ENCODE peak calls at places on chromosomes 4 and X, in seven cellular contexts. G is esophagus squamous epithelium, U is uterus, K is NB4, S is stomach, N is GM12878, X is adrenal gland. W is an unnamed sample.

GRCh38 chr4:173270312-173271027 is 63.7 kb downstream of the HMGB2 start:
- DNase-seq in X (no peak), K (no peak), G (no peak), N (no peak), U (no peak), S (no peak), W (no peak)

GRCh38 chr4:70855464-70855863 is 15.8 kb upstream of the GRSF1 start:
- DNase-seq in K (no peak), G (no peak), N (no peak), S (no peak), U (no peak), X (no peak), W (no peak)

GRCh38 chr4:76767983-76768382 is 130.0 kb downstream of the SOWAHB start:
- DNase-seq in X (no peak), U (no peak), S (no peak), G (no peak), K (no peak), N (no peak), W (no peak)

GRCh38 chr4:10267066-10267465 is 150.5 kb upstream of the WDR1 start:
- DNase-seq in U (no peak), N (no peak), K (no peak), X (no peak), S (no peak), G (no peak), W (no peak)

GRCh38 chr4:40122941-40123340 is 66.3 kb downstream of the N4BP2 start:
- DNase-seq in K (no peak), G (no peak), X (no peak), S (no peak), N (no peak), U (no peak), W (no peak)

GRCh38 chr4:99652596-99653436 is 4.8 kb downstream of the C4orf54 start:
- DNase-seq in N (no peak), U (no peak), X (no peak), K (no peak), G (no peak), S (no peak), W (no peak)

GRCh38 chr4:138681000-138681604 is 334.5 kb upstream of the NOCT start:
- DNase-seq in S (peak; percentile 86), X (peak; percentile 82), K (peak; percentile 71), N (peak; percentile 11), U (peak; percentile 80), G (peak; percentile 11), W (peak; percentile 10)

GRCh38 chr4:15479089-15479912 is 9.6 kb downstream of the CC2D2A start:
- DNase-seq in X (peak; percentile 50), S (peak; percentile 31), G (no peak), U (peak; percentile 67), K (peak; percentile 69), N (no peak), W (peak; percentile 24)

GRCh38 chr4:6200011-6200921 is at the start of gene JAKMIP1:
- DNase-seq in S (peak; percentile 87), U (peak; percentile 42), G (no peak), N (no peak), X (peak; percentile 73), K (no peak), W (no peak)

GRCh38 chr4:120731561-120731960 is 191.0 kb downstream of the PRDM5 start:
- DNase-seq in G (no peak), N (no peak), U (no peak), X (no peak), S (no peak), K (no peak), W (no peak)

GRCh38 chr4:98283219-98284199 is 22.3 kb downstream of the RAP1GDS1 start:
- DNase-seq in G (no peak), X (no peak), S (no peak), N (no peak), U (no peak), K (no peak), W (no peak)

GRCh38 chrX:110168585-110168984 is 149.3 kb downstream of the AMMECR1 start:
- DNase-seq in N (no peak), U (no peak), S (no peak), K (no peak), G (no peak), X (no peak), W (no peak)

GRCh38 chrX:19688426-19688825 is 173.1 kb upstream of the MAP3K15 start:
- DNase-seq in U (no peak), G (no peak), K (no peak), N (no peak), S (no peak), X (no peak), W (no peak)

GRCh38 chr4:39699676-39700409 is 1.9 kb downstream of the UBE2K start:
- DNase-seq in N (no peak), X (no peak), S (no peak), U (no peak), K (peak; percentile 63), G (no peak), W (no peak)

GRCh38 chrX:84168574-84168973 is 19.4 kb downstream of the RPS6KA6 start:
- DNase-seq in N (no peak), U (no peak), X (no peak), S (no peak), G (no peak), K (no peak), W (no peak)

GRCh38 chr4:65383589-65384305 is 286.5 kb downstream of the EPHA5 start:
- DNase-seq in K (no peak), G (no peak), S (no peak), X (no peak), N (no peak), U (no peak), W (no peak)

GRCh38 chr4:1522606-1523005 is 116.4 kb upstream of the NKX1-1 start:
- DNase-seq in X (no peak), G (no peak), K (no peak), S (no peak), N (no peak), U (no peak), W (no peak)

GRCh38 chr4:1518997-1519700 is 112.9 kb upstream of the NKX1-1 start:
- DNase-seq in G (no peak), K (no peak), N (no peak), X (no peak), S (no peak), U (no peak), W (no peak)

GRCh38 chr4:1521821-1522361 is 115.6 kb upstream of the NKX1-1 start:
- DNase-seq in K (no peak), G (no peak), X (no peak), U (no peak), N (no peak), S (no peak), W (no peak)

GRCh38 chr4:1517592-1518411 is 111.6 kb upstream of the NKX1-1 start:
- DNase-seq in U (no peak), X (no peak), K (no peak), G (no peak), S (no peak), N (no peak), W (no peak)

DNA sequence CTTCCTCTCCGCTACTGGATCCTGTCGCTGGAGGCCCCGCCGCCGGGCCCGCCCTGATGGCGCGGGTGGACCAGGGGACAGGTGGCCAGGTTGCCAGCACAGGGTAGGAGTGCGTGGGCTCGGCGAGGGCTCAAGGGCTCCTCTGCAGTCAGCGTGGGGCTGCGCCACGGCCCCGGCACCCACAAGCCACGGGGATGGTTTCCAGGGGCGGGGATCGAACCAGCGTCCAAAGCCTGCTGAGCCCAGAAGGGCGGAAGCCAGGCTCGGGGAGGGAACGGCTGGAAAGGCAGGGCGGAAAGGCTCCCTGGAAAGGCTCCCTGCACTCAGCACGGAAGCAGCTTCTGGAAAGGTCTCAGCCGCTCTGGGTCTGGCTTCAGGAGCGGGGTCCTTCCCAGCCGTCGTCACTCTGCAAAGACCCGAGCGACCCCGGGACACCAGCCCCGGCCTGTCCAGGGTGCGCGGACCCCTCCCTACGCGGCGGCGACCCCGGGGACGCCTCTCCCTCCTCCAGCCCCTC is 114.0 kb upstream of the NKX1-1 start:
- DNase-seq in K (no peak), U (no peak), N (no peak), S (no peak), X (peak; percentile 45), G (no peak), W (no peak)
- TF ChIP-seq POLR2A in K (no peak), U (no peak), N (no peak), S (no peak), X (no peak), G (no peak), W (no peak)

GRCh38 chrX:73943900-73944581 is 359.9 kb upstream of the ZCCHC13 start:
- DNase-seq in S (peak; percentile 93), U (peak; percentile 87), X (peak; percentile 95), G (peak; percentile 66), N (peak; percentile 64), K (peak; percentile 94), W (peak; percentile 60)
- TF ChIP-seq POLR2A in S (no peak), U (peak; percentile 15), X (peak; percentile 77), G (no peak), N (peak; percentile 95), K (peak; percentile 80), W (peak; percentile 56)

DNA sequence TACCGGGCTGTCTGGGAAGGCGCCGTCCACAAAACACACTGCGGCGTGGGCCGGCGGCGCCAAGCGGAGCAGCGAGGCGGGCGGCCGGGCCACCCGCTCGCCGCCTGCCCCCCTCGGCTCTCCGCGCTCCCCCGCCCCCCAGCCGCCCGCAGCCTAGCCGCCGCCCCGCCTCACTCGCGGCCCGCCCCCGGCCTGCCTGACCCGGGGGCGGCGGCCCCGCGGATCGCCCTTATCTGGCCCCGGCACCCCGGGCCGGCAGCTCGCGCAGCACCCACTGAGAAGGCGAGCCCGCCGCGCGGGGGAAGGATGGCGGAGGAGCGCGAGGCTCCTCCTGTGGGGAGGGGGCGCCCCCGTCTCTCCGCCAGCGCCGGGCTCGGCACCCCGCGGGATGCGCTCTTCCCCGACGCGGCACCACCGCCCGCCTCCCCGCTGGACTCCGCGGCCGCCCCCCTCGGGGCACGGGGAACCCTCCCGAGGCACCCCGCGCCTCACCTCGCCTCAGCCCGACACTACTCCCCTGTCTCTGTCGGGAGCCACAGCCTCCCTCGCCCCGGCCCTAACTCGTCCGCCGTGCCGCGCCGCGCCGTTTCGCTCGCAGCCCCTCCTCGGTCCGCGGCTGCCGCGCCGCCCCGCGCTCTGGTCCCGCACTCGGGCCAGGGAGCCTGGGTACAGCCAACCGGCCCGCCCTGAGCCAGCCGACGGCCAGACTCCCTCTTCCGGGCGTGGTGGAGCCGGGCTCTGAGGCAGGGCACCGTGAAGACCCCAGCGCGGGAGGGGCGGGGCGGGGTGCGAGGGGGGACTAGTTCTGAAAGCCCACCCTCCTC is 564 bp downstream of the ATP11C start:
- DNase-seq in X (peak; percentile 40), G (no peak), K (peak; percentile 55), S (peak; percentile 43), N (no peak), U (peak; percentile 35), W (peak; percentile 22)
- TF ChIP-seq POLR2A in X (no peak), G (no peak), K (no peak), S (no peak), N (no peak), U (peak; percentile 11), W (peak; percentile 18)

DNA sequence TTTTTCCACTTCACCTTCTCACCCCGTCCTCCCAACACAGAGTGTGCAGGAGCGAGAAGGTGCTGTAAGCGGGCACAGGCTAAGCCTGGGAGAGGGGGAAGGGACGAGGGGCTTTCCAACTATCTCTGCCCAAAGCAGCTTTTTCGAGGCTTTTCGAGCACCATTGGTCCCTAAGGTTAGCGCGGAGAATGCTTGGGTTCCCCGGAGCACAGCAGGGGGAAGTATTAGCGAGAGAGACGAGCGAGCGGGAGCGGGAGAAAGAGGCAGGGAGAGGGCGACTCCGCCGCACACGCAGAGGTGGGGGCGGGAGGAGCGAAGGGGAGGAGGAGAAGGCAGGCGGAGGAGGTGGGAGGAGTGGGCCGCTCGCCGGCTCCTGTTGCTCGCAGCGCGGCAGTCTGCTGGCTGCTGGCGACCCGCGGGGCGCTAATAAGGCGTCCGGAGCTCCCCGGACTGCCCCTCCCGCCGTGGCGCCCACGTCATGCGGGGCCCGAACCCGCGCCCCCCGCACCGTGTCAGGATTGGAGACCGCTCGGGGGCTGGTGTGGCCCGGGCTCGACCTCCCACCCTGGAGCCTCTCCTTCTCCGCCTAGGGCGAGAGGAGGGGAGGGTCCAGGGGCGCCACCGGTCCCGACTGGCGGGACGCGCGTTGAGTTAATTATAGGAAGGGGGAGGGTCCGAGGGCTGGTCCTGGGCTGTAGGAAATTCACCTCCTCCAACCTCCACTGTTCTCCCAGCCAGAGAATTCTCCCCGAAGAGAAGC is at the start of gene ADAMTS3:
- DNase-seq in K (peak; percentile 6), N (no peak), S (peak; percentile 51), G (no peak), X (peak; percentile 62), U (peak; percentile 75), W (no peak)
- TF ChIP-seq POLR2A in K (no peak), N (no peak), S (no peak), G (no peak), X (no peak), U (peak; percentile 28), W (no peak)

W was measured in H54.